ENCODE peak calls at places on chromosomes 12 and 14, in five cellular contexts. O, R, D, V and C are unnamed samples.

GRCh38 chr12:29962276-29963035 is 178.7 kb upstream of the TMTC1 start:
- DNase-seq in R (no peak), D (no peak), V (no peak), O (no peak), C (no peak)

GRCh38 chr14:62213516-62213915 is 451.3 kb downstream of the SNAPC1 start:
- DNase-seq in O (no peak), R (no peak), V (no peak), D (no peak), C (no peak)

GRCh38 chr12:26730546-26731085 is 102.4 kb downstream of the ITPR2 start:
- DNase-seq in O (no peak), R (no peak), V (no peak), D (no peak), C (no peak)

GRCh38 chr14:74843653-74844052 is 32.3 kb downstream of the PROX2 start:
- DNase-seq in O (no peak), R (no peak), D (peak; percentile 78), V (no peak), C (no peak)

GRCh38 chr12:6959376-6960290 is 8.5 kb downstream of the PTPN6 start:
- DNase-seq in O (peak; percentile 38), V (no peak), R (no peak), D (no peak), C (no peak)

GRCh38 chr12:19454837-19455236 is 15.5 kb downstream of the AEBP2 start:
- DNase-seq in D (no peak), O (no peak), V (no peak), R (no peak), C (no peak)

GRCh38 chr14:69268763-69269162 is 8.8 kb downstream of the GALNT16 start:
- DNase-seq in O (peak; percentile 25), R (no peak), D (peak; percentile 60), V (peak; percentile 68), C (peak; percentile 43)

GRCh38 chr14:24132976-24133375 is 2.5 kb downstream of the FITM1 start:
- DNase-seq in D (no peak), O (no peak), V (no peak), R (no peak), C (no peak)

GRCh38 chr12:92439397-92439779 is 263.4 kb upstream of the PLEKHG7 start:
- DNase-seq in O (peak; percentile 70), R (no peak), V (no peak), D (peak; percentile 68), C (peak; percentile 85)

GRCh38 chr12:42442888-42443287 is 116.9 kb downstream of the PPHLN1 start:
- DNase-seq in O (no peak), V (no peak), D (no peak), R (no peak), C (no peak)